ENCODE peak calls at places on chromosome 9, in four cellular contexts. One of them, this sample, is unnamed.

GRCh38 chr9:19788614-19789271 is at the start of gene SLC24A2:
- DNase-seq in HepG2: no peak
- DNase-seq in GM12878: no peak
- DNase-seq in K562: no peak
- DNase-seq in this sample: peak

GRCh38 chr9:112789493-112789892 is 38.9 kb downstream of the SNX30 start:
- DNase-seq in HepG2: no peak
- DNase-seq in GM12878: no peak
- DNase-seq in K562: no peak
- DNase-seq in this sample: no peak

GRCh38 chr9:81666123-81666522 is 23.2 kb downstream of the TLE1 start:
- DNase-seq in HepG2: no peak
- DNase-seq in GM12878: no peak
- DNase-seq in K562: no peak
- DNase-seq in this sample: no peak

GRCh38 chr9:79165006-79165405 is 406.8 kb upstream of the TLE4 start:
- DNase-seq in HepG2: no peak
- DNase-seq in GM12878: no peak
- DNase-seq in K562: no peak
- DNase-seq in this sample: no peak

GRCh38 chr9:89519393-89519805 is 21.5 kb upstream of the SEMA4D start:
- DNase-seq in HepG2: peak
- DNase-seq in GM12878: no peak
- DNase-seq in K562: no peak
- DNase-seq in this sample: no peak

GRCh38 chr9:108473209-108474112 is 382.3 kb downstream of the ACTL7B start:
- DNase-seq in HepG2: no peak
- DNase-seq in GM12878: no peak
- DNase-seq in K562: no peak
- DNase-seq in this sample: no peak

GRCh38 chr9:19116391-19116790 is 10.9 kb downstream of the PLIN2 start:
- DNase-seq in HepG2: no peak
- DNase-seq in GM12878: no peak
- DNase-seq in K562: no peak
- DNase-seq in this sample: no peak

GRCh38 chr9:20640331-20641187 is 18.3 kb upstream of the MLLT3 start:
- DNase-seq in HepG2: no peak
- DNase-seq in GM12878: peak
- DNase-seq in K562: no peak
- DNase-seq in this sample: no peak

GRCh38 chr9:122446819-122447484 is 30.8 kb downstream of the OR1J1 start:
- DNase-seq in HepG2: no peak
- DNase-seq in GM12878: no peak
- DNase-seq in K562: peak
- DNase-seq in this sample: no peak

GRCh38 chr9:92294297-92294676 is 790 bp upstream of the IARS1 start:
- DNase-seq in HepG2: peak
- DNase-seq in GM12878: no peak
- DNase-seq in K562: no peak
- DNase-seq in this sample: no peak

GRCh38 chr9:32424616-32425015 is 40.2 kb downstream of the ACO1 start:
- DNase-seq in HepG2: no peak
- DNase-seq in GM12878: no peak
- DNase-seq in K562: no peak
- DNase-seq in this sample: no peak

GRCh38 chr9:107484117-107484723 is 5.3 kb downstream of the KLF4 start:
- DNase-seq in HepG2: peak
- DNase-seq in GM12878: peak
- DNase-seq in K562: peak
- DNase-seq in this sample: peak

GRCh38 chr9:122265265-122265900 is 701 bp downstream of the MRRF start:
- DNase-seq in HepG2: peak
- DNase-seq in GM12878: peak
- DNase-seq in K562: no peak
- DNase-seq in this sample: no peak

GRCh38 chr9:116027096-116027495 is 126.5 kb upstream of the PAPPA start:
- DNase-seq in HepG2: no peak
- DNase-seq in GM12878: no peak
- DNase-seq in K562: no peak
- DNase-seq in this sample: no peak

GRCh38 chr9:37437616-37438015 is 15.1 kb downstream of the GRHPR start:
- DNase-seq in HepG2: no peak
- DNase-seq in GM12878: no peak
- DNase-seq in K562: no peak
- DNase-seq in this sample: no peak

GRCh38 chr9:89657765-89658164 is 53.0 kb downstream of the GADD45G start:
- DNase-seq in HepG2: no peak
- DNase-seq in GM12878: no peak
- DNase-seq in K562: no peak
- DNase-seq in this sample: no peak

GRCh38 chr9:74379718-74380117 is 117.4 kb upstream of the RORB start:
- DNase-seq in HepG2: peak
- DNase-seq in GM12878: no peak
- DNase-seq in K562: peak
- DNase-seq in this sample: peak

GRCh38 chr9:107999011-107999410 is 509.4 kb upstream of the KLF4 start:
- DNase-seq in HepG2: no peak
- DNase-seq in GM12878: no peak
- DNase-seq in K562: no peak
- DNase-seq in this sample: no peak

GRCh38 chr9:125593581-125593980 is 113.4 kb downstream of the MAPKAP1 start:
- DNase-seq in HepG2: no peak
- DNase-seq in GM12878: no peak
- DNase-seq in K562: no peak
- DNase-seq in this sample: no peak

GRCh38 chr9:613771-614347 is 227.6 kb upstream of the DMRT1 start:
- DNase-seq in HepG2: peak
- DNase-seq in GM12878: peak
- DNase-seq in K562: peak
- DNase-seq in this sample: peak

GRCh38 chr9:27183701-27184100 is 74.7 kb downstream of the TEK start:
- DNase-seq in HepG2: no peak
- DNase-seq in GM12878: no peak
- DNase-seq in K562: no peak
- DNase-seq in this sample: no peak

GRCh38 chr9:97983524-97984187 is 515 bp downstream of the ANP32B start:
- DNase-seq in HepG2: no peak
- DNase-seq in GM12878: no peak
- DNase-seq in K562: peak
- DNase-seq in this sample: peak

DNA sequence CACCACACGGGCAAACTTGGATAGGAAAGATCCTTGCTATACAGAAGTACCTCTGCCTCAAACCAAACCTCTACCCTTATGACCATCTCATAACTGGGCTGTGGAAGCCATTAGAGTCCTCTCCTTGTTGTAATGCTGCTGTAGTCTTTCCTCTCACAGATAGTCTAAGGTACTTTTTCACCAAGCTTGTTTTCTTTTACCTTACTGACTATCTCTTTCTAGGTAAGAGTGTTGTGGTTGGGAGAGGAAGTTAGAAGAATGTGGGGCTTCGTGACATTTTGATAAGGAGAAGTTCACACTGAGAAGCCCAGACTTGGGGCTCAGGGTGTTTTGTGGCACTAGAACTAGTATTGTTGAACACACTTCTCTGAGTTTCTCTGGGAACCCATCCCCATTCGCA is 8.9 kb downstream of the CFAP95 start:
- DNase-seq in HepG2: no peak
- DNase-seq in GM12878: no peak
- DNase-seq in K562: no peak
- DNase-seq in this sample: no peak
- TF ChIP-seq ETV6 in HepG2: no peak
- TF ChIP-seq ETV6 in GM12878: no peak
- TF ChIP-seq ETV6 in K562: no peak
- TF ChIP-seq ETV6 in this sample: no peak

GRCh38 chr9:131740898-131741297 is 1.0 kb upstream of the RAPGEF1 start:
- DNase-seq in HepG2: no peak
- DNase-seq in GM12878: no peak
- DNase-seq in K562: no peak
- DNase-seq in this sample: no peak

GRCh38 chr9:131739192-131739961 is 499 bp downstream of the RAPGEF1 start:
- DNase-seq in HepG2: no peak
- DNase-seq in GM12878: no peak
- DNase-seq in K562: peak
- DNase-seq in this sample: peak

GRCh38 chr9:131738838-131739191 is 1.1 kb downstream of the RAPGEF1 start:
- DNase-seq in HepG2: no peak
- DNase-seq in GM12878: no peak
- DNase-seq in K562: no peak
- DNase-seq in this sample: peak

GRCh38 chr9:131738293-131738692 is 1.6 kb downstream of the RAPGEF1 start:
- DNase-seq in HepG2: no peak
- DNase-seq in GM12878: no peak
- DNase-seq in K562: no peak
- DNase-seq in this sample: no peak

GRCh38 chr9:131739988-131740648 is at the start of gene RAPGEF1:
- DNase-seq in HepG2: no peak
- DNase-seq in GM12878: no peak
- DNase-seq in K562: peak
- DNase-seq in this sample: peak
- TF ChIP-seq ETV6 in HepG2: no peak
- TF ChIP-seq ETV6 in GM12878: no peak
- TF ChIP-seq ETV6 in K562: no peak
- TF ChIP-seq ETV6 in this sample: no peak

GRCh38 chr9:69485466-69485865 is 160.5 kb downstream of the ENTREP1 start:
- DNase-seq in HepG2: no peak
- DNase-seq in GM12878: no peak
- DNase-seq in K562: no peak
- DNase-seq in this sample: no peak

GRCh38 chr9:69484023-69484422 is 159.0 kb downstream of the ENTREP1 start:
- DNase-seq in HepG2: no peak
- DNase-seq in GM12878: no peak
- DNase-seq in K562: no peak
- DNase-seq in this sample: no peak

DNA sequence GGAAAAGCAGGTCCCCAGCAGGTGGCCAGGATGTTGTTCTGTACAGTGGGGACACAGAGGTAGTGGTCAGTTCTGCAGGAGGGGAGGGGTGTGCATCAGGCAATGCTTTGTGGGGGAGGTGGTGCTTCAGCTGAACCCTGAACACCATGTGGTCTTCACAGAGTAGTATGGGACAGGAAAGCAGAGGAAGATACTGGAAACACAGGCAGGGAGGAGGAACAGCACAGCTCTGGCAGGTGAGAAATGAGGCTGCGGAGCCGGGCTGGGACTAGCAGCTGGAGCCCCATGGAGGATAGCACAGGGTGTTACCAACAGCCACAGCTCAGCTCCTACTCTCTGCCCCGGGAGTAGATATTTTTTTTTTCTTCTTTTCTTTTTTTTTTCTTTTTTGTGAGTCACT is 161.5 kb downstream of the ENTREP1 start:
- DNase-seq in HepG2: no peak
- DNase-seq in GM12878: no peak
- DNase-seq in K562: no peak
- DNase-seq in this sample: no peak
- TF ChIP-seq ETV6 in HepG2: no peak
- TF ChIP-seq ETV6 in GM12878: no peak
- TF ChIP-seq ETV6 in K562: no peak
- TF ChIP-seq ETV6 in this sample: no peak

GRCh38 chr9:118570076-118570475 is 799.2 kb downstream of the BRINP1 start:
- DNase-seq in HepG2: no peak
- DNase-seq in GM12878: no peak
- DNase-seq in K562: no peak
- DNase-seq in this sample: no peak

GRCh38 chr9:118577121-118577520 is 792.1 kb downstream of the BRINP1 start:
- DNase-seq in HepG2: no peak
- DNase-seq in GM12878: no peak
- DNase-seq in K562: no peak
- DNase-seq in this sample: no peak

GRCh38 chr9:118578467-118578866 is 790.8 kb downstream of the BRINP1 start:
- DNase-seq in HepG2: no peak
- DNase-seq in GM12878: no peak
- DNase-seq in K562: no peak
- DNase-seq in this sample: no peak

DNA sequence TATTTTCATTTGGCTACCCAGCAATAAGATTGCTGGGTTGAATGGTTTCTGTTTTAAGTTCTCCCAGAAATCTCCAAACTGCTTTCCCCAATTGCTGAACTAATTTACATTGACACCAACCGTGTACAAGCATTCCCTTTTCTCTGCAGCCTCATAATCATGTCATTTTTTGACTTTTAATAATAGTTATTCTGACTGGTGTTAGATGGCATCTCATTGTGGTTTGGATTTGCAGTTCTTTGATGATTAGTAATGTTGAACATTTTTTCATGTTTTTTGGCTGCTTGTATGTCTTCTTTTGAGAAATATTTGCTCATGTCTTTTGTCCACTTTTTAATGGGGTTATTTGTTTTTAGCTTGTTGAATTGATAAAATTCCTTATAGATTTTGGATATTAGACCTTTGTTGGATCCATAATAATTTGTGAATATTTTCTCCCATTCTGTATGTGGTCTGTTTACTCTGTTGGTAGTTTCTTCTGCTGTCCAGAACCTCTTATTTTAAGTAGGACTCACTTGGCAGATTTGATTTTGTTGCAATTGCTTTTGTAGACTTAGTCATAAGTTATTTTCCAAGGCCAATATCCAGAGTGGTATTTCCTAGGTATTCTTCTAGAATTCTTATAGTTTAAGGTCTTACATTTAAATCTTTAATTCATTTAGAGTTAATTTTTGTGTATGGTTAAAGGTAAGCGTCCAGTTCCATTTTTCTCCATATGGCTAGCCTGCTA is 793.7 kb downstream of the BRINP1 start:
- DNase-seq in HepG2: no peak
- DNase-seq in GM12878: no peak
- DNase-seq in K562: no peak
- DNase-seq in this sample: no peak
- TF ChIP-seq ETV6 in HepG2: no peak
- TF ChIP-seq ETV6 in GM12878: no peak
- TF ChIP-seq ETV6 in K562: no peak
- TF ChIP-seq ETV6 in this sample: no peak

This sample was measured in WTC11.